ENCODE peak calls at places on chromosomes 7 and 10, in seven cellular contexts. G is amygdala; W is NCI-H1105; N is endothelial cell of umbilical vein; I is breast epithelium; C is stimulated activated CD8-positive, alpha-beta memory T cell treated with anti-CD3 and anti-CD28 coated beads, Interleukin-4, amount 100 ng/mL, for 1 hour; T is GM04504. O is an unnamed sample.

GRCh38 chr10:14583967-14584366 is 190.7 kb downstream of the FAM107B start:
- DNase-seq in G (no peak), W (no peak), N (no peak), I (no peak), C (no peak), T (no peak), O (no peak)

GRCh38 chr7:18820981-18821380 is 296.5 kb downstream of the TWIST1 start:
- DNase-seq in G (no peak), W (no peak), N (no peak), I (no peak), C (no peak), T (no peak), O (no peak)

GRCh38 chr10:44473146-44473545 is 88.2 kb upstream of the CXCL12 start:
- DNase-seq in G (no peak), W (no peak), N (no peak), I (no peak), C (no peak), T (no peak), O (no peak)

GRCh38 chr7:86848226-86848625 is 204.5 kb downstream of the GRM3 start:
- DNase-seq in G (no peak), W (no peak), N (no peak), I (no peak), C (no peak), T (no peak), O (no peak)

GRCh38 chr10:110822065-110822707 is 49.5 kb upstream of the PDCD4 start:
- DNase-seq in G (peak; percentile 16), W (no peak), N (no peak), I (no peak), C (no peak), T (no peak), O (no peak)

GRCh38 chr7:2668401-2668800 is 19.6 kb upstream of the AMZ1 start:
- DNase-seq in G (no peak), W (no peak), N (no peak), I (no peak), C (no peak), T (no peak), O (no peak)

GRCh38 chr10:28892818-28893547 is 215.7 kb downstream of the BAMBI start:
- DNase-seq in G (no peak), W (no peak), N (peak; percentile 79), I (no peak), C (no peak), T (no peak), O (no peak)

GRCh38 chr7:14888904-14889482 is 13.6 kb downstream of the DGKB start:
- DNase-seq in G (no peak), W (no peak), N (no peak), I (no peak), C (no peak), T (peak; percentile 42), O (no peak)

GRCh38 chr7:1368150-1368681 is 91.1 kb downstream of the MICALL2 start:
- DNase-seq in G (no peak), W (no peak), N (no peak), I (no peak), C (no peak), T (no peak), O (no peak)

GRCh38 chr7:2169923-2170575 is 62.7 kb downstream of the MAD1L1 start:
- DNase-seq in G (no peak), W (no peak), N (no peak), I (no peak), C (no peak), T (no peak), O (no peak)